ENCODE peak calls at places on chromosomes 13 and 19, in five cellular contexts. F is ovary, Y is transverse colon, C is GM12878, A is H1. B is an unnamed sample.

GRCh38 chr13:38752726-38753125 is 65.8 kb downstream of the FREM2 start:
- DNase-seq in A (no peak), F (no peak), Y (no peak), C (no peak), B (no peak)

GRCh38 chr13:111239754-111240670 is 80.4 kb upstream of the TEX29 start:
- DNase-seq in C (no peak), Y (no peak), F (no peak), A (no peak), B (no peak)

GRCh38 chr19:10105241-10106099 is 692 bp upstream of the PPAN start:
- DNase-seq in C (peak; percentile 82), Y (peak; percentile 22), F (no peak), A (no peak), B (no peak)

GRCh38 chr13:80523134-80523533 is 182.2 kb upstream of the SPRY2 start:
- DNase-seq in A (no peak), F (no peak), Y (no peak), C (no peak), B (no peak)

GRCh38 chr19:29006057-29006735 is 206.8 kb downstream of the UQCRFS1 start:
- DNase-seq in A (no peak), C (no peak), F (no peak), Y (no peak), B (no peak)

GRCh38 chr13:76389321-76389720 is 496.9 kb downstream of the KCTD12 start:
- DNase-seq in C (no peak), A (no peak), F (no peak), Y (no peak), B (no peak)

GRCh38 chr19:33397536-33398360 is 24.2 kb downstream of the CEBPG start:
- DNase-seq in F (no peak), A (no peak), C (no peak), Y (no peak), B (no peak)

GRCh38 chr19:50361290-50362029 is 4.0 kb downstream of the NAPSA start:
- DNase-seq in A (no peak), F (no peak), C (no peak), Y (no peak), B (no peak)

GRCh38 chr13:75418186-75418843 is 63.7 kb downstream of the TBC1D4 start:
- DNase-seq in C (no peak), A (no peak), F (no peak), Y (no peak), B (no peak)

GRCh38 chr19:23769691-23770468 is 11.2 kb upstream of the ZNF681 start:
- DNase-seq in F (no peak), C (no peak), A (no peak), Y (no peak), B (no peak)

GRCh38 chr13:49641810-49642291 is 13.5 kb downstream of the ARL11 start:
- DNase-seq in Y (peak; percentile 33), A (no peak), F (no peak), C (no peak), B (peak; percentile 49)

GRCh38 chr13:33611016-33611805 is 206.7 kb upstream of the RFC3 start:
- DNase-seq in A (no peak), F (peak; percentile 36), C (no peak), Y (peak; percentile 10), B (peak; percentile 41)

GRCh38 chr13:68467160-68467559 is 1237.0 kb upstream of the PCDH9 start:
- DNase-seq in Y (no peak), C (no peak), F (no peak), A (no peak), B (no peak)

GRCh38 chr13:36028359-36028758 is 102.8 kb downstream of the DCLK1 start:
- DNase-seq in C (no peak), F (no peak), Y (no peak), A (no peak), B (no peak)

GRCh38 chr13:23889598-23890224 is 511 bp upstream of the MIPEP start:
- DNase-seq in C (no peak), Y (no peak), F (no peak), A (no peak), B (no peak)

GRCh38 chr13:26861951-26862350 is 101.4 kb upstream of the GPR12 start:
- DNase-seq in Y (no peak), A (no peak), F (no peak), C (no peak), B (no peak)

GRCh38 chr13:52359534-52359933 is 46.4 kb downstream of the THSD1 start:
- DNase-seq in C (no peak), Y (no peak), F (no peak), A (no peak), B (no peak)

GRCh38 chr19:23991170-23991569 is 76.5 kb downstream of the ZNF726 start:
- DNase-seq in F (no peak), C (no peak), Y (no peak), A (no peak), B (no peak)

GRCh38 chr19:7415163-7415856 is 66.6 kb downstream of the ARHGEF18 start:
- DNase-seq in F (peak; percentile 36), A (no peak), Y (no peak), C (no peak), B (no peak)

GRCh38 chr13:109737606-109738005 is 48.8 kb downstream of the IRS2 start:
- DNase-seq in F (no peak), A (no peak), C (no peak), Y (no peak), B (no peak)

GRCh38 chr19:36215276-36216171 is 618 bp downstream of the ZNF146 start:
- DNase-seq in C (no peak), F (no peak), A (no peak), Y (peak; percentile 9), B (no peak)

GRCh38 chr19:40445945-40446784 is 2.0 kb upstream of the SERTAD3 start:
- DNase-seq in A (no peak), C (no peak), Y (peak; percentile 60), F (no peak), B (no peak)

GRCh38 chr13:59957438-59957837 is 206.3 kb downstream of the DIAPH3 start:
- DNase-seq in Y (no peak), F (no peak), C (no peak), A (no peak), B (no peak)

GRCh38 chr19:47122359-47123335 is 8.0 kb upstream of the SAE1 start:
- DNase-seq in A (no peak), F (no peak), C (no peak), Y (no peak), B (no peak)

GRCh38 chr13:42660367-42660965 is 86.5 kb downstream of the TNFSF11 start:
- DNase-seq in F (no peak), Y (no peak), A (no peak), C (no peak), B (no peak)
- TF ChIP-seq CTCF in F (no peak), Y (no peak), A (no peak), C (no peak), B (no peak)

GRCh38 chr19:15570420-15570819 is 44.6 kb upstream of the CYP4F8 start:
- DNase-seq in Y (no peak), F (no peak), C (no peak), A (no peak), B (no peak)
- H3K9me3 ChIP-seq in Y (no peaks in the 10 kb centered on the region), F (no peaks in the 10 kb centered on the region), C (no peaks in the 10 kb centered on the region), A (peaks cover 54% of the 10 kb centered on the region), B (no peaks in the 10 kb centered on the region)

DNA sequence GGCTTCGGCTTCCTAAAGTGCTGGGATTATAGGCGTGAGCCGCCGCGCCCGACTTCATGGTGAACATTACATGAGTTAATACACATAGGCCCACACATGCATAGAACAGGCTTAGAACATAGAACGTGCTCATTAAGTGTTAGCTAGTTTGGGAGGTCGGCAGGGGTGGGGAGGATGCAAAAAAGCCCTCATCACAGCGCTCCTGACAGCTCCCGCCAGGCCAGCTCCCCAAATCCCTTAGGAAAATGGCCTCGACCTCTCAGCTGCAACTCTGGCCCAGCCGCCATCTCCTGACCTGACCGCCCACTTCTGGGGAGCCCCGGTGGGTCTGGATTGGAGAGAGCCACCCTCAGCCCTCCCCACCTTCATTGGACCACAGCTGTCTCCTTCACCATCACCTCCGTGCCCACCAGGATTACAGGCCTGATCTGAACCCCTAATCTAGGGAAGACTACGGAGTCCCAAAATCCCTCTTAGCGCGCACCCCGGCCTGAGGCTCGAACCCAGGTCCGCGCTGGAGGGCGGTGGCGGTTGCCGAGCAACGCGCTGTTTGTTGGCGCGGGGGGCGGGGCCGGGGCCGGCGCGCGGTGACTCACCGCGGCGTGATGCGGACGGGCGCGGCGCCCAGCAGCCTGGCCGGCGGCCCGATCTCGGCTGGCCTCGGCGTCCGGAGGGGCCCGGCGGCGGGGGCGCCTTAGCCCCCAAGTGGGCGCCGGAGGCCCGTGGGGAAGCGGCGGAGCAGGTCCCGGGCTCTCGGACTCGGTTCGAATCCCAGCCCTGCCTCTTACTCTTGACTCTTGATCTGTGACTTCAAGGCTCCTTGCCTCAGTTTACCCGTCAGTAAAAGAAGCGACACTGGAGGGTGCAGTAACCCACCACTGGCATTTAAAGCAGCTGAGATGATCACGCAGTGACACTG is 26.7 kb upstream of the NANOS3 start:
- DNase-seq in Y (peak; percentile 86), F (peak; percentile 92), A (no peak), C (no peak), B (peak; percentile 77)
- TF ChIP-seq EP300 in Y (peak; percentile 40), F (peak; percentile 6), A (no peak), C (no peak), B (peak; percentile 16)

DNA sequence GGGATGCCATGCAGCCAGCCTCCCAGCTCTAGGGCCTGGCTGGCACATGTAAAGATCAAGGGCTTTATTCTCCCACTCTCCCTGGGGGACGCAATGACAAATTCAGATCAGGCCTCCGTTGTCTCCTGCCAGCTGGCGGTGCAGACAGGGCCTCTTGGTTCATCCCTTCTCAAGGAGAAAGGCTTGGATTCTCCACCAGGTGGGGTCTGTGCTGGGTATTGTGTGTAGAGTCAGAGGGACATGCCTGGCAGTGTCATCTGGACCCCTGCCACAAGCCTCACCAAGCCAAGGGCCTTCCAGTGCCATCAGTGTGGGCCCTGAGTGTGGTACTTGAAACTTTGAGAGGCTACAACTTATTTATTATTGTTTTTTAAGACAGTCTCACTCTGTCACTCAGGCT is 8.4 kb upstream of the PTPRS start:
- DNase-seq in A (no peak), F (no peak), Y (no peak), C (no peak), B (no peak)
- TF ChIP-seq CTCF in A (peak; percentile 46), F (no peak), Y (no peak), C (no peak), B (no peak)

DNA sequence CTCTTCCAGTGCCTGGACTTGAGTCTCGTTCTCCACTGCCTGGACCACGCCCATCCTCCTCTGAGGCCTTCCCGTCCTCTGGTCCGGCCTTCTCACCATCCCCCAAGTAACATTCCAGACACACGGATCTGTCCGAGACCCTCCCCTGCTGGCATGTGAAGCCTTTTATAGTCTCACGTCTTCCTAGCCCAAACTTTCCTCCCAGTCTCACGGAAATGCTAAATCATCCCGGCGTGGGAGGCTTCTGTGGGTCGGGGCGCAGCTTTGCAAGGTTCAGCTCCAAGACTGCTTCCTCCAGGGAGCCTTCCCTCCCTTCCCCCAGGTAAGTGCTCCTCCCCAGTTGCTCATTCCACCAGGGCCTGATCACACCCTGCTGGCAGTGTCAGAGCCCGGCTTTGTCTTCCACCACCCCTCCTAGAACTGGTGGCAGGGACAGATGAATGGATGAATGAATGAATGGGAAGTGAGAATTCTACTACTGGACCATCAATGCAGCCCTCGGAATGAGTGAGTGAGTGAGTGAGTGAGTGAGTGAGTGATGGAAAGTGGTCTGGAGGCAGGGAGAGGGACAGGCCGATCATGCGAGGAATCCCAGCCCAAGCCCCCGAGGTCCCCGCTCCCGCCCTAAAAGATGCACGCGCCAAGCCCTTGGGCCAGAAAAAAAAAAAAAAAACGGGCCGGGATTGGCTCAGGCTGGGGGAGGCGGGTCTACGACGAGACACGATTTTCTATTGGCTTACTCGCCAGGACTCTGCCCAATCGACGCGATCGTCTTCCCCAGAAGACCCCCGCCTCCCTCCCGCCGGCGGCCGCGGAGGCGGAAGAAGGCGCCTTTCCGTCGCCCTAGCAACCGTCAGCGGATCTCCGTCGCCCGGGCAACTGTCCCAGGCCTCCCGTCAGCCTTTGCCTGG is 9.3 kb downstream of the EPHX3 start:
- DNase-seq in Y (peak; percentile 82), C (peak; percentile 45), A (peak; percentile 90), F (peak; percentile 94), B (peak; percentile 69)
- H3K9me3 ChIP-seq in Y (no peaks in the 10 kb centered on the region), C (no peaks in the 10 kb centered on the region), A (no peaks in the 10 kb centered on the region), F (no peaks in the 10 kb centered on the region), B (no peaks in the 10 kb centered on the region)